ENCODE peak calls at places on chromosomes 3 and 15, in eight cellular contexts. S, X, W, F, T, P, L and K are unnamed samples.

GRCh38 chr15:45645026-45645980 is 10.5 kb downstream of the SQOR start:
- DNase-seq in W (peak; percentile 66), S (no peak), P (peak; percentile 86), F (no peak), T (no peak), X (no peak), L (no peak), K (no peak)

GRCh38 chr3:184795493-184796198 is 16.3 kb upstream of the VPS8 start:
- DNase-seq in P (no peak), X (no peak), L (no peak), T (no peak), S (peak; percentile 59), W (no peak), F (no peak), K (no peak)

GRCh38 chr3:148079370-148079769 is 618.3 kb upstream of the AGTR1 start:
- DNase-seq in L (no peak), F (no peak), T (no peak), S (peak; percentile 25), W (no peak), X (no peak), P (no peak), K (no peak)

GRCh38 chr3:72042397-72043211 is 257.7 kb upstream of the PROK2 start:
- DNase-seq in X (no peak), T (no peak), F (no peak), L (peak; percentile 16), W (peak; percentile 93), P (peak; percentile 61), S (no peak), K (no peak)

GRCh38 chr3:130894130-130894872 is 417 bp downstream of the ATP2C1 start:
- DNase-seq in L (no peak), F (peak; percentile 29), X (peak; percentile 32), W (peak; percentile 17), T (peak; percentile 46), S (peak; percentile 79), P (peak; percentile 49), K (no peak)

GRCh38 chr15:78082106-78082742 is 4.7 kb upstream of the TBC1D2B start:
- DNase-seq in W (no peak), P (peak; percentile 43), S (no peak), F (no peak), X (no peak), L (no peak), T (no peak), K (no peak)

GRCh38 chr15:72866866-72867616 is 83.5 kb upstream of the ADPGK start:
- DNase-seq in S (no peak), P (no peak), L (no peak), X (no peak), W (no peak), T (no peak), F (no peak), K (peak; percentile 69)

GRCh38 chr3:129622418-129622872 is 16.0 kb upstream of the PLXND1 start:
- DNase-seq in T (no peak), L (no peak), S (no peak), W (no peak), P (no peak), X (no peak), F (no peak), K (no peak)

GRCh38 chr15:48176957-48177356 is 1.1 kb downstream of the MYEF2 start:
- DNase-seq in X (no peak), P (no peak), L (no peak), F (no peak), W (no peak), S (no peak), T (no peak), K (no peak)

GRCh38 chr15:101324513-101325177 is 29.6 kb upstream of the SNRPA1 start:
- DNase-seq in P (no peak), W (no peak), X (no peak), L (no peak), T (no peak), F (no peak), S (no peak), K (no peak)

GRCh38 chr3:188489639-188490405 is 335.9 kb downstream of the LPP start:
- DNase-seq in T (peak; percentile 4), P (peak; percentile 71), S (no peak), X (no peak), W (peak; percentile 82), L (no peak), F (no peak), K (no peak)

GRCh38 chr3:32301426-32301825 is 62.9 kb downstream of the CMTM8 start:
- DNase-seq in W (no peak), P (no peak), S (no peak), T (no peak), F (no peak), X (no peak), L (no peak), K (no peak)

GRCh38 chr3:157335677-157336076 is 101.0 kb upstream of the PTX3 start:
- DNase-seq in P (peak; percentile 79), T (no peak), X (no peak), F (no peak), W (peak; percentile 78), S (peak; percentile 47), L (peak; percentile 66), K (no peak)

GRCh38 chr3:73086071-73086494 is 24.6 kb downstream of the EBLN2 start:
- DNase-seq in T (peak; percentile 44), W (no peak), S (peak; percentile 64), L (no peak), P (peak; percentile 78), X (peak; percentile 48), F (no peak), K (no peak)

GRCh38 chr3:157573780-157574378 is 70.7 kb upstream of the VEPH1 start:
- DNase-seq in S (no peak), F (no peak), X (no peak), W (peak; percentile 33), P (peak; percentile 45), T (no peak), L (no peak), K (no peak)

GRCh38 chr3:170614214-170614966 is 28.5 kb upstream of the SLC7A14 start:
- DNase-seq in T (no peak), X (no peak), P (peak; percentile 93), F (no peak), W (peak; percentile 86), S (no peak), L (peak; percentile 50), K (no peak)

GRCh38 chr3:51393564-51393963 is 2.5 kb downstream of the RBM15B start:
- DNase-seq in T (no peak), S (no peak), X (no peak), L (no peak), F (no peak), P (no peak), W (no peak), K (no peak)

GRCh38 chr3:98577178-98577895 is 16.1 kb downstream of the CPOX start:
- DNase-seq in T (no peak), W (peak; percentile 86), P (peak; percentile 61), F (no peak), S (no peak), L (no peak), X (no peak), K (no peak)

GRCh38 chr3:98567646-98568280 is 25.6 kb downstream of the CPOX start:
- DNase-seq in P (no peak), S (no peak), X (no peak), L (no peak), F (no peak), T (no peak), W (no peak), K (no peak)

GRCh38 chr3:98568402-98568801 is 25.0 kb downstream of the CPOX start:
- DNase-seq in X (no peak), W (no peak), P (no peak), F (no peak), T (no peak), L (no peak), S (no peak), K (no peak)

GRCh38 chr3:98574157-98574556 is 19.3 kb downstream of the CPOX start:
- DNase-seq in T (no peak), W (no peak), L (no peak), P (no peak), F (no peak), X (no peak), S (no peak), K (no peak)

DNA sequence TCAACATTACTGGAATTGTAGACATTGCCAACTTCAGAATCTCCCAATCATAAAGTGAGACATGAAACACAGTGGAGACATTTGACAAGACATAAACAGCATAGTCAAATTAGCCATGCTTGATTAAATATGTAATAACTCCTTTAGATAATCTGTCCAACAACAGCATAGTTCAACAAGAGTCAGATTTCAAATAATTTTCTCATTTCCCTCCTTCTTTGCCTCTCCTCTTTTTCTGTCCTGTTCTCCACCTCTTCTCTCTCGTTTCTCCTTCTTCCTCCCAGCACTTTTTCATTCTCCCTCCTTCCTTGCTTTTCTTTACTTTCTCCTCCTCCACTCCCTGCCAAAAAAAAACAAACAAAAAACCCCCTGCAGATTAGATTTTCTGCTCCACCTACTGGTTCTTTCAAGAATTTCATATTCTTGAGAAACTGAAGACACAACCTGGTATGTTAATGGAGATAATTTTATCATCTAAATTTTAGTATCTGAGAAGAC is 20.1 kb downstream of the CPOX start:
- DNase-seq in F (no peak), X (no peak), S (peak; percentile 20), L (no peak), T (no peak), P (peak; percentile 38), W (no peak), K (no peak)
- TF ChIP-seq CTCF in F (peak; percentile 50), X (no peak), S (peak; percentile 51), L (peak; percentile 36), T (no peak), P (peak; percentile 43), W (peak; percentile 43), K (peak; percentile 61)

GRCh38 chr15:53665930-53666329 is 93.5 kb downstream of the WDR72 start:
- DNase-seq in W (no peak), P (no peak), T (no peak), S (no peak), F (no peak), X (no peak), L (no peak), K (no peak)
- TF ChIP-seq CTCF in W (peak; percentile 19), P (no peak), T (no peak), S (peak; percentile 34), F (peak; percentile 45), X (no peak), L (no peak), K (peak; percentile 43)

GRCh38 chr15:36208868-36209582 is 370.4 kb upstream of the CDIN1 start:
- DNase-seq in T (no peak), W (no peak), L (no peak), P (peak; percentile 49), F (no peak), X (no peak), S (no peak), K (no peak)
- TF ChIP-seq CTCF in T (no peak), W (peak; percentile 15), L (peak; percentile 26), P (peak; percentile 16), F (no peak), X (no peak), S (no peak), K (peak; percentile 55)

GRCh38 chr15:97009036-97009555 is 678.6 kb downstream of the NR2F2 start:
- DNase-seq in P (no peak), T (no peak), F (no peak), L (no peak), W (peak; percentile 20), X (no peak), S (no peak), K (no peak)

GRCh38 chr15:97012986-97013385 is 682.5 kb downstream of the NR2F2 start:
- DNase-seq in L (no peak), S (no peak), F (no peak), P (no peak), T (no peak), W (no peak), X (no peak), K (no peak)

GRCh38 chr15:97013491-97013890 is 683.0 kb downstream of the NR2F2 start:
- DNase-seq in W (no peak), S (no peak), T (no peak), X (no peak), F (no peak), L (no peak), P (no peak), K (no peak)

GRCh38 chr15:97014001-97014400 is 683.5 kb downstream of the NR2F2 start:
- DNase-seq in F (no peak), P (no peak), T (no peak), S (no peak), X (no peak), L (no peak), W (no peak), K (no peak)
- TF ChIP-seq CTCF in F (no peak), P (no peak), T (no peak), S (no peak), X (no peak), L (no peak), W (no peak), K (no peak)